ENCODE peak calls at places on chromosomes 16 and 17, in five cellular contexts. B is AG09309, Y is ascending aorta, Q is heart left ventricle, D is pancreas. S is an unnamed sample.

GRCh38 chr17:27363322-27363721 is 69.4 kb downstream of the WSB1 start:
- DNase-seq in B (no peak), Y (no peak), Q (no peak), D (no peak), S (no peak)

GRCh38 chr16:85381738-85382592 is 231.2 kb upstream of the GSE1 start:
- DNase-seq in B (no peak), Y (no peak), Q (no peak), D (peak; percentile 25), S (no peak)

GRCh38 chr17:64385187-64386083 is 5.2 kb downstream of the PECAM1 start:
- DNase-seq in B (peak; percentile 44), Y (peak; percentile 88), Q (peak; percentile 73), D (no peak), S (peak; percentile 30)

GRCh38 chr17:58330544-58330996 is 2.0 kb upstream of the TSPOAP1 start:
- DNase-seq in B (no peak), Y (no peak), Q (peak; percentile 38), D (no peak), S (no peak)

GRCh38 chr17:78294776-78295175 is 63.3 kb downstream of the TMEM235 start:
- DNase-seq in B (peak; percentile 58), Y (no peak), Q (no peak), D (no peak), S (no peak)

GRCh38 chr17:73474370-73474988 is 162.7 kb upstream of the CDC42EP4 start:
- DNase-seq in B (peak; percentile 0), Y (peak; percentile 78), Q (peak; percentile 88), D (peak; percentile 82), S (peak; percentile 26)

GRCh38 chr16:4261557-4262172 is 11.2 kb downstream of the TFAP4 start:
- DNase-seq in B (no peak), Y (no peak), Q (no peak), D (peak; percentile 47), S (no peak)

GRCh38 chr17:1865252-1866037 is 35.6 kb downstream of the RPA1 start:
- DNase-seq in B (no peak), Y (no peak), Q (no peak), D (no peak), S (no peak)

GRCh38 chr16:3472878-3473595 is 22.3 kb downstream of the C16orf90 start:
- DNase-seq in B (no peak), Y (no peak), Q (no peak), D (no peak), S (no peak)

GRCh38 chr16:4846503-4846900 is 586 bp downstream of the GLYR1 start:
- DNase-seq in B (peak; percentile 23), Y (peak; percentile 71), Q (no peak), D (no peak), S (peak; percentile 79)

GRCh38 chr16:50227120-50227519 is 39.2 kb upstream of the ADCY7 start:
- DNase-seq in B (no peak), Y (no peak), Q (no peak), D (no peak), S (no peak)

GRCh38 chr17:82931696-82932060 is 91.9 kb upstream of the ZNF750 start:
- DNase-seq in B (peak; percentile 59), Y (peak; percentile 66), Q (no peak), D (no peak), S (peak; percentile 13)

GRCh38 chr16:67470314-67470713 is 10.6 kb downstream of the ATP6V0D1 start:
- DNase-seq in B (no peak), Y (peak; percentile 80), Q (peak; percentile 92), D (peak; percentile 95), S (peak; percentile 99)

GRCh38 chr17:57085448-57086068 is 512 bp downstream of the AKAP1 start:
- DNase-seq in B (no peak), Y (peak; percentile 78), Q (peak; percentile 84), D (peak; percentile 71), S (peak; percentile 72)

GRCh38 chr17:77609553-77610517 is 348.7 kb upstream of the TNRC6C start:
- DNase-seq in B (no peak), Y (peak; percentile 68), Q (no peak), D (no peak), S (no peak)

GRCh38 chr17:44187131-44187899 is 543 bp downstream of the TMUB2 start:
- DNase-seq in B (no peak), Y (no peak), Q (peak; percentile 83), D (peak; percentile 54), S (peak; percentile 38)

GRCh38 chr17:80678621-80679020 is 134.0 kb downstream of the RPTOR start:
- DNase-seq in B (peak; percentile 47), Y (no peak), Q (no peak), D (no peak), S (no peak)
- TF ChIP-seq CTCF in B (peak; percentile 42), Y (no peak), Q (no peak), D (no peak), S (no peak)

DNA sequence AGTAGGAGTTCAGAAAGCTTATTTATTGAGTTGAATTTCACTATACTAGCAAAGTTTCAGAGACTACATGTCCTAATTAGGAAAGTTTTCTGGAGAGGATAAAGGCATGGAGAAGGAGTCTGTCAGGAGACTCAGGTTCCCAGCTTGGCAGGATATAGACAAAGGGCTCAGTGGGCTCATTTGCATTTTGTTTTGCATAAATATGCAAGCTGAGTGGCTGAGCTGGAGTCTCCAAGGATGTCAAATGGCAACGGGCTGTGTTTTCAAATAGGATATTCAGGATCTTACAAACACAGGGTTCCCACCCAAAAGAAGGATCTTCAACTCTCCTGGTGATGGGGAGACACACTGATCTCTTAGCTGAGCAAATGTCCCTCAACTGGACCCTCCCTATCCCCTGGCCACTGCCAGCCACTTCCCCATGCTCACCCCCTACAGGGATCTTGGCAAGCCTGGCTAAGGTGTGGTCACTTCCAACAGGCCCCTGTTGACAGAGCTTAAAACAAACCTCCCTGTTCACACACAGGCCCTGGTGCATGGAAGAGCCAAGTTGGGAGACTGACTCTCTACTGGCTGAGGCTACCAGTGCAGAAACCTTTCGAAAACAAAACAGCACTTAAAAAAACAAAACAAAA is 61.6 kb downstream of the SOX9 start:
- DNase-seq in B (no peak), Y (no peak), Q (no peak), D (no peak), S (peak; percentile 87)
- TF ChIP-seq CTCF in B (no peak), Y (no peak), Q (no peak), D (no peak), S (no peak)

GRCh38 chr16:81263470-81264200 is 25.1 kb downstream of the BCO1 start:
- DNase-seq in B (no peak), Y (no peak), Q (no peak), D (no peak), S (no peak)
- TF ChIP-seq CTCF in B (peak; percentile 16), Y (no peak), Q (no peak), D (no peak), S (no peak)

GRCh38 chr17:14201595-14201994 is 35.1 kb downstream of the CDRT15 start:
- DNase-seq in B (no peak), Y (no peak), Q (no peak), D (no peak), S (no peak)

GRCh38 chr17:14204546-14204945 is 32.1 kb downstream of the CDRT15 start:
- DNase-seq in B (no peak), Y (no peak), Q (no peak), D (no peak), S (no peak)

GRCh38 chr17:14202388-14203166 is 34.1 kb downstream of the CDRT15 start:
- DNase-seq in B (no peak), Y (no peak), Q (no peak), D (no peak), S (no peak)

GRCh38 chr17:14204084-14204483 is 32.6 kb downstream of the CDRT15 start:
- DNase-seq in B (no peak), Y (no peak), Q (no peak), D (no peak), S (no peak)

DNA sequence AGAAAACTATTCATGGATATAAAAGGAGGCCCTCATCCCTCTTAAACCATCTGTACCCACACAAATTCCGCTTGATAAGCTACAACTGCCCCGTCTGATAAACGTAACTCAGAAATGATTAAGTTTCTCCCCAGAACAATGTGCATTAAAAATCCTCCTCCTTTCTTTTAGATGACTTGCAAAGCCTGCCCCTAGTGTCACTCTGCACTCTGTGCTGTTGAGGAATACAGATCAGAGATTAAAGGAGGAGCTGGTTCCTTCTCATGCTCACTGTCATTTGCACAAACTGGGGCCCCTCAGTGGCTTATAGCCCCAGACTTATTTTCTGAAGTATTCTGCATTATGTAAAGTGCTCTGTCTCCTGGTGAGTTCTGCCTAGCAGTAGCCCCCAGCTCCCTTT is 33.3 kb downstream of the CDRT15 start:
- DNase-seq in B (no peak), Y (no peak), Q (no peak), D (no peak), S (no peak)
- TF ChIP-seq CTCF in B (peak; percentile 33), Y (no peak), Q (no peak), D (no peak), S (no peak)